ENCODE peak calls at places on chromosomes 2 and 18, in four cellular contexts. C is mesenchymal stem cell, T is left ventricle myocardium inferior, K is A549. E is an unnamed sample. For H3K9me3, the result is how much of the 10 kb centered on the place peaks cover.

GRCh38 chr2:168152902-168153301 is 94.5 kb downstream of the STK39 start:
- DNase-seq in T (no peak), K (no peak), C (no peak), E (no peak)

GRCh38 chr2:25082002-25082622 is 40.2 kb downstream of the EFR3B start:
- DNase-seq in T (no peak), C (no peak), K (no peak), E (no peak)

GRCh38 chr2:171432969-171433762 is 624 bp downstream of the METTL8 start:
- DNase-seq in C (peak), K (peak), T (no peak), E (peak)

GRCh38 chr2:52931660-52932059 is 835.9 kb upstream of the CHAC2 start:
- DNase-seq in T (no peak), K (no peak), C (no peak), E (no peak)

GRCh38 chr18:23578067-23578705 is 8.1 kb downstream of the NPC1 start:
- DNase-seq in K (no peak), C (no peak), T (no peak), E (no peak)

GRCh38 chr2:227921648-227922047 is 50.2 kb downstream of the DAW1 start:
- DNase-seq in K (no peak), C (no peak), T (no peak), E (peak)

GRCh38 chr2:194915485-194915884 is 741.5 kb upstream of the SLC39A10 start:
- DNase-seq in C (no peak), K (no peak), T (no peak), E (no peak)

GRCh38 chr2:61538920-61539559 is 884 bp upstream of the XPO1 start:
- DNase-seq in K (peak), C (peak), T (no peak), E (no peak)

GRCh38 chr2:128540670-128541069 is 222.0 kb upstream of the HS6ST1 start:
- DNase-seq in K (no peak), T (no peak), C (no peak), E (no peak)

GRCh38 chr18:79982736-79983135 is 5.6 kb downstream of the TXNL4A start:
- DNase-seq in C (peak), T (no peak), K (peak), E (peak)

GRCh38 chr2:131035112-131035825 is 58.0 kb downstream of the FAM168B start:
- DNase-seq in K (no peak), C (no peak), T (no peak), E (no peak)

GRCh38 chr2:207898354-207898695 is 127.0 kb downstream of the PLEKHM3 start:
- DNase-seq in K (no peak), C (no peak), T (no peak), E (no peak)

GRCh38 chr2:10326707-10327594 is 24.2 kb downstream of the HPCAL1 start:
- DNase-seq in T (peak), C (no peak), K (no peak), E (no peak)

GRCh38 chr18:26722582-26722931 is 142.9 kb downstream of the AQP4 start:
- DNase-seq in T (no peak), K (no peak), C (no peak), E (no peak)

GRCh38 chr2:127648321-127648720 is 2.4 kb downstream of the GPR17 start:
- DNase-seq in T (no peak), K (no peak), C (no peak), E (no peak)

GRCh38 chr2:66537001-66537400 is 102.1 kb downstream of the MEIS1 start:
- DNase-seq in C (no peak), T (no peak), K (no peak), E (no peak)

GRCh38 chr2:128494307-128494639 is 175.6 kb upstream of the HS6ST1 start:
- DNase-seq in C (no peak), K (no peak), T (no peak), E (no peak)

GRCh38 chr2:97745474-97746172 is 32.2 kb downstream of the ZAP70 start:
- DNase-seq in K (no peak), C (peak), T (peak), E (no peak)

GRCh38 chr2:8268172-8268783 is 413.6 kb upstream of the ID2 start:
- DNase-seq in K (no peak), T (peak), C (no peak), E (no peak)

GRCh38 chr2:181456660-181457120 is 496 bp upstream of the ITGA4 start:
- DNase-seq in C (peak), T (peak), K (no peak), E (peak)

GRCh38 chr2:66843856-66844255 is 408.9 kb downstream of the MEIS1 start:
- DNase-seq in K (no peak), T (no peak), C (no peak), E (no peak)

GRCh38 chr2:608297-608696 is 68.9 kb downstream of the TMEM18 start:
- DNase-seq in K (no peak), C (no peak), T (no peak), E (no peak)

GRCh38 chr2:43045866-43046265 is 180.5 kb downstream of the ZFP36L2 start:
- DNase-seq in K (no peak), C (no peak), T (no peak), E (no peak)

GRCh38 chr2:74763962-74764428 is 69.9 kb upstream of the HK2 start:
- DNase-seq in C (peak), K (no peak), T (no peak), E (no peak)

GRCh38 chr2:141911485-141912066 is 219.2 kb downstream of the LRP1B start:
- DNase-seq in C (peak), T (no peak), K (peak), E (peak)

GRCh38 chr2:52880872-52881271 is 886.7 kb upstream of the CHAC2 start:
- DNase-seq in K (no peak), T (no peak), C (peak), E (no peak)

GRCh38 chr2:8682719-8683667 is 1.1 kb downstream of the ID2 start:
- DNase-seq in T (no peak), C (peak), K (peak), E (peak)

GRCh38 chr2:178128836-178129630 is 16.8 kb downstream of the RBM45 start:
- DNase-seq in C (no peak), T (no peak), K (no peak), E (no peak)

GRCh38 chr2:149040451-149040850 is 2.0 kb downstream of the LYPD6B start:
- DNase-seq in C (no peak), T (no peak), K (peak), E (no peak)

GRCh38 chr18:54880706-54881105 is 52.4 kb downstream of the RAB27B start:
- DNase-seq in C (peak), K (peak), T (no peak), E (no peak)

GRCh38 chr2:79432731-79433146 is 80.1 kb upstream of the CTNNA2 start:
- DNase-seq in K (no peak), C (no peak), T (no peak), E (peak)

GRCh38 chr2:20612835-20613341 is 38.0 kb downstream of the HS1BP3 start:
- DNase-seq in K (no peak), T (no peak), C (no peak), E (no peak)

GRCh38 chr2:204869142-204869823 is 324.0 kb downstream of the PARD3B start:
- DNase-seq in K (no peak), T (no peak), C (no peak), E (no peak)

DNA sequence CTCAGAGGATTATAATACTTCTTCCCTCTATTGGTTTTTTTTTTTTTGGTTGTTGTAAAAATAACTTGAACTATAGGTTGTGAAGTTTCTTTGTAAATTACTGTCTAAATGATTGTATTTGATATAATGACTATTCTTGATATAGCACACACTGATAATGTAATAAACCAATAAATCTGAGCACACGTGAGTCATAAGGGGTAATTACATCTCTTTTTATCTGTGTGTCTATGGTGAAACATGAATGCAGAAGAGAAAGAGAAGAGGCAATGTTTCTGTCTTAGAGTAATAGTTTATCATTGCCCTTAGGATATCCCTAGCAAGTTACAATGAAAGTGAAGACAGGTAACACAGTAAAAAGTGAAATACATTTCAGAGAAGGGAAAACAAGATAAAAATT is 64.1 kb upstream of the RAPGEF4 start:
- DNase-seq in C (no peak), T (no peak), K (no peak), E (no peak)
- H3K27ac ChIP-seq in C (no peak), T (no peak), K (peak), E (no peak)

DNA sequence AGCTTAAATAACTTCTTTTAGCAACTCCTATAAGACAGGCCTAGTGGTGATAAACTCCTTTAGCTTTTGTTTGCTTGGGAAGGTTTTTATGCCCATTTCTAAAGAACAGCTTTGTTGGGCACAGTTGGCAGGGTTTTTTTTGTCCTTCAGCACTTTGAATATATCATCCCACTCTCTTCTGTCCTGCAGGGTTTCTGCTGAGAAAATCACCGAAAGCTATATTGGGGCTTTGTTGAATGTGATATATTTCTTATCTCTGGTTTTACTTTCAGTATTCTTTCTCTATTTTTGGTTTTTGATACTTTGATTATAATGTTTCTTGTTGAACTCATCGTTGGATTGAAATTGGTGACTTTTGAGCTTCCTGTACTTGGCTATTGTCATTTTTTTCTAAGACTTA is 372.8 kb upstream of the ZC3H15 start:
- DNase-seq in C (no peak), K (no peak), T (no peak), E (no peak)
- H3K9me3 ChIP-seq in C (under half), K (under half), T (under half), E (under half)

GRCh38 chr2:163701399-163702195 is 34.2 kb downstream of the FIGN start:
- DNase-seq in C (peak), T (no peak), K (no peak), E (no peak)

GRCh38 chr2:163697429-163697828 is 38.4 kb downstream of the FIGN start:
- DNase-seq in T (no peak), C (no peak), K (no peak), E (no peak)

GRCh38 chr2:163697846-163698637 is 37.8 kb downstream of the FIGN start:
- DNase-seq in K (no peak), T (no peak), C (no peak), E (no peak)

GRCh38 chr2:163703386-163703785 is 32.4 kb downstream of the FIGN start:
- DNase-seq in K (no peak), C (no peak), T (no peak), E (no peak)

GRCh38 chr2:163698857-163699256 is 37.0 kb downstream of the FIGN start:
- DNase-seq in C (no peak), K (no peak), T (no peak), E (no peak)
- H3K27ac ChIP-seq in C (peak), K (no peak), T (peak), E (no peak)

DNA sequence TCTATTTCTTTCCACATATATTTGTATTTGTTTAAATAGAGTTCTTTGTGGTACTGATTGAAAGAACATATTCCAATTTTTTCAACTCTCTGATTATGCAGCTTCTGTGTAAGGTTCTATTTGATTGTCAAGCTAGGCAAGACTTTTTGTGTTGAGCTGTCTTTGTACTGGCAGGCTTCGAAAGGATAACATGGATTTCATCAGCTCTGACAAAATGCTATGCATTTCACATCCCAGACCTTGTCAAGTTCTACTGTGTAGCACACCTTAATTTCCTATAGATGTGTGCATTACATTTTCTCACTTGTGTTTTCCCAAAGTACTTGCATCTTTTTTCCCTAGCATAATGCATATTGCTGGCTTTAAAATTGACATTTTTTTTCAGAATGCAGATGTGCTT is 555.0 kb upstream of the GYPC start:
- DNase-seq in K (no peak), T (no peak), C (no peak), E (no peak)
- H3K9me3 ChIP-seq in K (under half), T (under half), C (under half), E (under half)

GRCh38 chr2:88416016-88416663 is 36.4 kb downstream of the FOXI3 start:
- DNase-seq in T (no peak), K (no peak), C (no peak), E (no peak)
- H3K27ac ChIP-seq in T (no peak), K (no peak), C (no peak), E (no peak)

GRCh38 chr2:27498975-27499374 is 2.3 kb downstream of the GCKR start:
- DNase-seq in C (no peak), K (no peak), T (no peak), E (no peak)
- H3K9me3 ChIP-seq in C (under half), K (under half), T (under half), E (under half)

GRCh38 chr2:164824865-164825264 is 16.8 kb downstream of the COBLL1 start:
- DNase-seq in K (no peak), T (no peak), C (no peak), E (no peak)

GRCh38 chr2:164823126-164823525 is 18.5 kb downstream of the COBLL1 start:
- DNase-seq in K (no peak), T (no peak), C (no peak), E (no peak)

GRCh38 chr2:164831180-164831579 is 10.4 kb downstream of the COBLL1 start:
- DNase-seq in C (no peak), T (no peak), K (no peak), E (no peak)

GRCh38 chr2:164821338-164821737 is 20.3 kb downstream of the COBLL1 start:
- DNase-seq in C (no peak), T (no peak), K (no peak), E (no peak)

DNA sequence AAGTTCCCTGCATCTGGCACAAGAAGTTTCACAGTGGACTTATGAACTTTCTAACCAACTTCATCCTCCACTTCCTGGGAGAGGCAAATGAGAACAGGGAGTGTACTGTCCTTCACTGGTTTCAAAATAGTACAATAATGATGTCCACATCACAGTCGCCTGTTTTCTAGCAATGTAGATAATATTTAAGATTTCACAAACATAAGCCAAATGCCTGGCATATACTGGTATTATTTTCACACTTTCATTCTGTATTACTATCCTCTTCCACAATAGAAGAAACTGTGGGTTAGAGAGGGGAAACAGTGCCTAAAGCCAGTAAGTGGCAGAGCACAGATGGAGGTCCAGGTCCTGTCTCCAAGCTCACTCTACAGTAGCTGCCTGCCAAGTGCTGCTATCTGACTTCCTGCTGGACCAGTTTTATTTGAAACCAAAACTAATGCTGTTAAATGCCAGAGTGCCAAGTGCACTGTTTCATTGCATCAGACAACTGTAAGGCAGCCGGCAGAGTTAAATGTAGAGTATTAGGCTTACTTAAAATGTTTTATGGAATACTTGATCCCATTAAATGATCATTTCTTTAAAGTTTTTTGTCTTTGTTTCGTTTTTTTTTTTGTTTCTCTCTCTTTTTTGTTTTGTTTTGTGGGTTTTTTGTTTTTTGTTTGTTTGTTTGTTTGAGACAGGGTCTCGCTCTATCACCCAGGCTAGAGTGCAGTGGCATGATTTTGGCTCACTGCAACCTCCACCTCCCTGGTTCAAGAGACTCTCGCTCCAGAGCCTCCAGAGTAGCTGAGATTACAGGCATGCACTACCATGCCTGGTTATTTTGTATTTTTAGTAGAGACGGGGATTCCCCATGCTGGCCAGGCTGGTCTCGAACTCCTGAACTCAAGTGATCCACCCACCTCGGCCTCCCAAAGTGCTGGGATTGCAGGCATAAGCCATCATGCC is 15.1 kb downstream of the COBLL1 start:
- DNase-seq in K (no peak), C (peak), T (peak), E (peak)
- H3K27ac ChIP-seq in K (peak), C (no peak), T (peak), E (no peak)

E was measured in pancreas.